ENCODE peak calls at places on chromosomes 1 and 21, in eight cellular contexts. C, D, R, Z, F, B, O and J are unnamed samples.

GRCh38 chr21:42230636-42231035 is 11.7 kb downstream of the ABCG1 start:
- DNase-seq in C (no peak), D (no peak), R (no peak), Z (no peak), F (no peak), B (no peak), O (no peak), J (no peak)

GRCh38 chr1:206672844-206673758 is 11.6 kb upstream of the MAPKAPK2 start:
- DNase-seq in C (no peak), D (no peak), R (no peak), Z (no peak), F (no peak), B (peak), O (no peak), J (no peak)

GRCh38 chr1:71532343-71532742 is 451.5 kb upstream of the ZRANB2 start:
- DNase-seq in C (no peak), D (no peak), R (no peak), Z (no peak), F (no peak), B (no peak), O (no peak), J (no peak)

GRCh38 chr1:36771678-36772284 is 262.5 kb downstream of the GRIK3 start:
- DNase-seq in C (no peak), D (no peak), R (no peak), Z (no peak), F (no peak), B (no peak), O (no peak), J (no peak)

GRCh38 chr1:12677565-12677964 is 33.7 kb downstream of the AADACL4 start:
- DNase-seq in C (no peak), D (peak), R (no peak), Z (no peak), F (no peak), B (no peak), O (no peak), J (no peak)

GRCh38 chr1:32208891-32209309 is at the start of gene DCDC2B:
- DNase-seq in C (no peak), D (peak), R (no peak), Z (peak), F (peak), B (peak), O (no peak), J (no peak)

GRCh38 chr1:165383067-165383466 is 26.6 kb upstream of the LMX1A start:
- DNase-seq in C (no peak), D (peak), R (no peak), Z (no peak), F (peak), B (no peak), O (no peak), J (peak)

GRCh38 chr1:243718893-243719292 is 131.2 kb downstream of the AKT3 start:
- DNase-seq in C (peak), D (no peak), R (no peak), Z (no peak), F (peak), B (no peak), O (no peak), J (no peak)

GRCh38 chr1:4044967-4045366 is 144.9 kb upstream of the C1orf174 start:
- DNase-seq in C (no peak), D (no peak), R (no peak), Z (no peak), F (no peak), B (no peak), O (no peak), J (no peak)

GRCh38 chr1:16076871-16077250 is 3.4 kb upstream of the FAM131C start:
- DNase-seq in C (peak), D (peak), R (no peak), Z (no peak), F (peak), B (no peak), O (no peak), J (peak)

GRCh38 chr1:109509176-109510134 is at the start of gene AMIGO1:
- DNase-seq in C (no peak), D (peak), R (no peak), Z (no peak), F (peak), B (peak), O (peak), J (no peak)

GRCh38 chr1:185157599-185158469 is 867 bp downstream of the SWT1 start:
- DNase-seq in C (no peak), D (no peak), R (no peak), Z (no peak), F (peak), B (no peak), O (no peak), J (no peak)

GRCh38 chr1:245588250-245588649 is 433.5 kb downstream of the KIF26B start:
- DNase-seq in C (no peak), D (no peak), R (no peak), Z (no peak), F (no peak), B (no peak), O (no peak), J (no peak)

GRCh38 chr1:75203415-75204277 is 69.5 kb downstream of the LHX8 start:
- DNase-seq in C (peak), D (no peak), R (no peak), Z (peak), F (peak), B (peak), O (no peak), J (no peak)

GRCh38 chr21:45224189-45224938 is 63.3 kb downstream of the POFUT2 start:
- DNase-seq in C (no peak), D (no peak), R (no peak), Z (no peak), F (no peak), B (no peak), O (peak), J (no peak)

GRCh38 chr1:44511769-44512168 is 106.7 kb downstream of the RNF220 start:
- DNase-seq in C (no peak), D (no peak), R (no peak), Z (peak), F (no peak), B (no peak), O (no peak), J (no peak)

GRCh38 chr1:173507847-173508209 is 30.7 kb downstream of the PRDX6 start:
- DNase-seq in C (no peak), D (no peak), R (no peak), Z (no peak), F (peak), B (no peak), O (no peak), J (no peak)

GRCh38 chr1:29384496-29385015 is 148.2 kb downstream of the PTPRU start:
- DNase-seq in C (no peak), D (no peak), R (no peak), Z (no peak), F (no peak), B (no peak), O (no peak), J (no peak)

GRCh38 chr1:167564592-167564991 is 11.0 kb upstream of the CREG1 start:
- DNase-seq in C (no peak), D (no peak), R (no peak), Z (no peak), F (peak), B (peak), O (no peak), J (no peak)

GRCh38 chr1:232547938-232548484 is 81.9 kb downstream of the SIPA1L2 start:
- DNase-seq in C (no peak), D (no peak), R (no peak), Z (no peak), F (no peak), B (no peak), O (no peak), J (no peak)

GRCh38 chr1:151065089-151065645 is 5.0 kb downstream of the MLLT11 start:
- DNase-seq in C (no peak), D (no peak), R (no peak), Z (no peak), F (no peak), B (no peak), O (no peak), J (no peak)

GRCh38 chr1:152170287-152170933 is 11.4 kb upstream of the RPTN start:
- DNase-seq in C (no peak), D (no peak), R (no peak), Z (no peak), F (no peak), B (no peak), O (no peak), J (no peak)

GRCh38 chr1:42085596-42085995 is 67.6 kb upstream of the GUCA2B start:
- DNase-seq in C (no peak), D (no peak), R (no peak), Z (no peak), F (no peak), B (no peak), O (no peak), J (no peak)

GRCh38 chr1:108505766-108506075 is 54.2 kb upstream of the EEIG2 start:
- DNase-seq in C (no peak), D (no peak), R (no peak), Z (no peak), F (no peak), B (no peak), O (no peak), J (no peak)

GRCh38 chr1:212233321-212233720 is 51.9 kb upstream of the PPP2R5A start:
- DNase-seq in C (no peak), D (no peak), R (no peak), Z (no peak), F (no peak), B (no peak), O (no peak), J (no peak)

GRCh38 chr1:218425647-218426342 is 80.7 kb downstream of the TGFB2 start:
- DNase-seq in C (peak), D (no peak), R (no peak), Z (no peak), F (peak), B (no peak), O (no peak), J (no peak)

GRCh38 chr1:178530520-178530919 is 17.6 kb downstream of the TEX35 start:
- DNase-seq in C (no peak), D (no peak), R (no peak), Z (no peak), F (peak), B (no peak), O (no peak), J (no peak)

GRCh38 chr1:202710070-202711025 is at the start of gene SYT2:
- DNase-seq in C (no peak), D (peak), R (no peak), Z (peak), F (peak), B (peak), O (no peak), J (no peak)